ENCODE peak calls at places on chromosome 4, in four cellular contexts. V is K562, G is GM12878, K is HepG2. U is an unnamed sample.
A peak's percentile ranks its signal among the peaks of the same experiment; 100 is the strongest.

GRCh38 chr4:134024251-134024650 is 177.3 kb downstream of the PABPC4L start:
- DNase-seq in K (peak; percentile 43), G (no peak), V (no peak), U (no peak)

GRCh38 chr4:40548256-40548655 is 81.4 kb downstream of the RBM47 start:
- DNase-seq in G (no peak), V (no peak), K (no peak), U (no peak)

GRCh38 chr4:92254767-92255442 is 48.9 kb upstream of the GRID2 start:
- DNase-seq in G (no peak), V (no peak), K (no peak), U (no peak)

GRCh38 chr4:6120361-6120760 is 80.0 kb downstream of the JAKMIP1 start:
- DNase-seq in G (no peak), V (no peak), K (no peak), U (no peak)

GRCh38 chr4:136741468-136741867 is 790.8 kb downstream of the PCDH18 start:
- DNase-seq in G (no peak), V (no peak), K (no peak), U (no peak)

GRCh38 chr4:80017125-80017854 is 55.7 kb downstream of the ANTXR2 start:
- DNase-seq in V (no peak), K (no peak), G (no peak), U (no peak)

GRCh38 chr4:81032805-81033684 is 2.5 kb downstream of the BMP3 start:
- DNase-seq in K (no peak), G (no peak), V (no peak), U (no peak)

GRCh38 chr4:66023061-66023460 is 352.8 kb upstream of the EPHA5 start:
- DNase-seq in K (no peak), V (no peak), G (no peak), U (no peak)

GRCh38 chr4:6804082-6804752 is 21.7 kb downstream of the KIAA0232 start:
- DNase-seq in K (no peak), G (no peak), V (no peak), U (no peak)

GRCh38 chr4:7806080-7806630 is 133.5 kb downstream of the AFAP1 start:
- DNase-seq in G (no peak), V (no peak), K (peak; percentile 61), U (peak; percentile 41)

GRCh38 chr4:41865306-41865980 is 69.8 kb upstream of the TMEM33 start:
- DNase-seq in K (no peak), V (no peak), G (no peak), U (peak; percentile 40)

GRCh38 chr4:63717384-63717783 is 691.9 kb downstream of the TECRL start:
- DNase-seq in V (no peak), G (peak; percentile 3), K (peak; percentile 21), U (no peak)

GRCh38 chr4:146255463-146255862 is 41.1 kb downstream of the REELD1 start:
- DNase-seq in V (no peak), G (no peak), K (no peak), U (no peak)

GRCh38 chr4:85474818-85475630 is at the start of gene ARHGAP24:
- DNase-seq in K (peak; percentile 95), G (peak; percentile 51), V (peak; percentile 64), U (peak; percentile 87)

GRCh38 chr4:7151668-7152227 is 40.6 kb upstream of the SORCS2 start:
- DNase-seq in G (no peak), V (peak; percentile 37), K (no peak), U (no peak)

GRCh38 chr4:143359794-143360193 is 23.1 kb downstream of the GAB1 start:
- DNase-seq in V (no peak), G (no peak), K (no peak), U (no peak)

GRCh38 chr4:1008840-1009646 is 2.4 kb upstream of the FGFRL1 start:
- DNase-seq in K (no peak), V (no peak), G (no peak), U (peak; percentile 52)

GRCh38 chr4:174434455-174434854 is 87.8 kb downstream of the HPGD start:
- DNase-seq in V (no peak), K (no peak), G (no peak), U (no peak)

GRCh38 chr4:133483600-133484246 is 334.6 kb downstream of the PCDH10 start:
- DNase-seq in G (no peak), V (no peak), K (peak; percentile 43), U (no peak)

GRCh38 chr4:187929024-187929423 is 66.5 kb upstream of the ZFP42 start:
- DNase-seq in G (no peak), K (no peak), V (no peak), U (peak; percentile 69)

GRCh38 chr4:139887962-139888735 is 222.5 kb downstream of the MGST2 start:
- DNase-seq in K (no peak), G (peak; percentile 15), V (no peak), U (peak; percentile 21)

GRCh38 chr4:134132086-134132783 is 69.4 kb downstream of the PABPC4L start:
- DNase-seq in V (no peak), G (no peak), K (no peak), U (no peak)

GRCh38 chr4:119128125-119128524 is 7.5 kb upstream of the MYOZ2 start:
- DNase-seq in V (no peak), K (no peak), G (no peak), U (no peak)

GRCh38 chr4:153486281-153487151 is 20.4 kb downstream of the TMEM131L start:
- DNase-seq in K (peak; percentile 72), V (no peak), G (no peak), U (peak; percentile 35)

GRCh38 chr4:175531405-175532091 is 280.5 kb downstream of the GPM6A start:
- DNase-seq in V (no peak), K (no peak), G (no peak), U (no peak)

GRCh38 chr4:124710253-124710849 is 2.2 kb downstream of the ANKRD50 start:
- DNase-seq in G (no peak), K (no peak), V (no peak), U (no peak)
- TF ChIP-seq CREB1 in G (no peak), K (no peak), V (no peak), U (no peak)

GRCh38 chr4:3880595-3881120 is 114.5 kb downstream of the ADRA2C start:
- DNase-seq in K (peak; percentile 56), V (peak; percentile 72), G (no peak), U (peak; percentile 93)
- TF ChIP-seq ESRRA in K (no peak), V (no peak), G (no peak), U (no peak)

GRCh38 chr4:2333916-2334644 is 72.2 kb upstream of the MXD4 start:
- DNase-seq in G (no peak), K (no peak), V (peak; percentile 5), U (no peak)
- TF ChIP-seq ETV6 in G (no peak), K (no peak), V (no peak), U (no peak)

GRCh38 chr4:117777721-117778120 is 256.6 kb upstream of the NDST3 start:
- DNase-seq in V (no peak), K (no peak), G (no peak), U (no peak)
- TF ChIP-seq CREB1 in V (no peak), K (no peak), G (no peak), U (no peak)

DNA sequence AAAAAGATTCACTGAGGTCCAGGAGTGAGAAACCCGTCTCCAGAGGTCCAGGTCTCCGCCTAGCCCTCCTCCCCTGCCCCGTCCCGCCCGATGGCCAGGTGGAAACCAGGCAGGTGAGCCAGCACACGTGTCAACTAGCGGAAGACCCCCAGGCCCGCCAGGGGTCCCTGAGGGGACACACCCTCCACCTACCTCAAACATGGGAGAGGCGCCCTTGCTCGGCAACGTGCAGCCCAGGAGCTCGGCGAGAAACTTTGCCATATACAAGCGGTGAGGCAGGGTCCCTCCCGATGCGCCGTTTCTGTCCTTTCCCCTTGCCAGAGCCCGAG is 330.0 kb downstream of the HNRNPD start:
- DNase-seq in K (no peak), G (no peak), V (no peak), U (no peak)
- TF ChIP-seq ESRRA in K (no peak), G (no peak), V (no peak), U (no peak)

GRCh38 chr4:117478702-117479101 is 393.3 kb upstream of the TRAM1L1 start:
- DNase-seq in V (no peak), G (no peak), K (no peak), U (no peak)

GRCh38 chr4:117479673-117480072 is 394.3 kb upstream of the TRAM1L1 start:
- DNase-seq in G (no peak), K (no peak), V (no peak), U (no peak)

GRCh38 chr4:117477925-117478324 is 392.5 kb upstream of the TRAM1L1 start:
- DNase-seq in V (no peak), K (no peak), G (no peak), U (no peak)

DNA sequence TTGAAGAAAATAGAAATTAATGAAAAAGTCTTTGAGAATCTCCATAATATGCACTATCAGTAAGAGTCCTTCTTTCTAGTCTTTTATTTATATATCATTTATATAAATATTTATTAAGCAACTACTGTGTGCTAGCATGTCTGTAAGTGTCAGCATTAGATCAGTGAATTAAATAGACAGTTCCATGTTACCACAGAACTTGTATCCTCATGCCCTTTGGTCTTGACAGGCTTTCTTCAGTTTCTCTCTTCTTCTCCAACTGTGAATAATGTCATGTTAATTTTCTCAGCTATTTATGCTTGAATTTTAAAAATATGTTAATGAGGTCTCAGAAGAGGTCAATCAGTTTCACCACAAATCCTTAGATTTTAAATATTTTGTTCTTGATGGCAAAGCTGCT is 389.6 kb upstream of the TRAM1L1 start:
- DNase-seq in V (no peak), G (no peak), K (no peak), U (no peak)
- TF ChIP-seq ETV6 in V (no peak), G (no peak), K (no peak), U (no peak)

GRCh38 chr4:104969394-104970066 is 177.1 kb upstream of the TET2 start:
- DNase-seq in V (no peak), G (peak; percentile 52), K (no peak), U (no peak)
- TF ChIP-seq CREB1 in V (no peak), G (no peak), K (no peak), U (no peak)

U was measured in WTC11.